ENCODE peak calls at places on chromosomes 13 and 19, in five cellular contexts. I is coronary artery, U is cardiac fibroblast, B is upper lobe of right lung, C is left ventricle myocardium inferior. S is an unnamed sample.

GRCh38 chr19:56252699-56253422 is 19.7 kb upstream of the EDDM13 start:
- DNase-seq in I (no peak), U (peak), B (peak), C (peak), S (no peak)

GRCh38 chr13:98577823-98578285 is 947 bp upstream of the STK24 start:
- DNase-seq in I (no peak), U (no peak), B (no peak), C (no peak), S (no peak)

GRCh38 chr13:25288966-25289365 is 1.7 kb upstream of the MTMR6 start:
- DNase-seq in I (no peak), U (no peak), B (no peak), C (no peak), S (no peak)

GRCh38 chr13:41565221-41565620 is 107.9 kb downstream of the RGCC start:
- DNase-seq in I (no peak), U (peak), B (no peak), C (no peak), S (peak)

GRCh38 chr13:79626924-79627323 is 146.0 kb downstream of the NDFIP2 start:
- DNase-seq in I (no peak), U (no peak), B (no peak), C (no peak), S (no peak)

GRCh38 chr13:69296130-69296529 is 811.5 kb upstream of the ATXN8OS start:
- DNase-seq in I (no peak), U (no peak), B (no peak), C (no peak), S (no peak)

GRCh38 chr19:19321143-19321577 is 531 bp downstream of the MAU2 start:
- DNase-seq in I (no peak), U (no peak), B (no peak), C (no peak), S (no peak)

GRCh38 chr19:4414144-4414799 is 11.8 kb downstream of the CHAF1A start:
- DNase-seq in I (no peak), U (peak), B (no peak), C (no peak), S (no peak)

GRCh38 chr19:28586501-28586900 is 626.5 kb downstream of the UQCRFS1 start:
- DNase-seq in I (no peak), U (no peak), B (no peak), C (no peak), S (no peak)

GRCh38 chr19:45035755-45036154 is 3.1 kb upstream of the CLASRP start:
- DNase-seq in I (no peak), U (no peak), B (no peak), C (no peak), S (no peak)

GRCh38 chr13:64158910-64159309 is 2743.3 kb upstream of the PCDH20 start:
- DNase-seq in I (no peak), U (peak), B (no peak), C (no peak), S (no peak)

GRCh38 chr13:20118268-20119140 is 42.3 kb downstream of the GJA3 start:
- DNase-seq in I (peak), U (peak), B (peak), C (peak), S (no peak)

GRCh38 chr13:102922184-102922583 is 76.4 kb downstream of the ERCC5 start:
- DNase-seq in I (no peak), U (no peak), B (no peak), C (no peak), S (no peak)
- TF ChIP-seq CTCF in I (no peak), U (no peak), B (no peak), C (no peak), S (no peak)

GRCh38 chr19:13505761-13506549 is at the start of gene CACNA1A:
- DNase-seq in I (no peak), U (no peak), B (no peak), C (no peak), S (no peak)
- H3K4me3 ChIP-seq in I (peak), U (peak), B (peak), C (peak), S (peak)

DNA sequence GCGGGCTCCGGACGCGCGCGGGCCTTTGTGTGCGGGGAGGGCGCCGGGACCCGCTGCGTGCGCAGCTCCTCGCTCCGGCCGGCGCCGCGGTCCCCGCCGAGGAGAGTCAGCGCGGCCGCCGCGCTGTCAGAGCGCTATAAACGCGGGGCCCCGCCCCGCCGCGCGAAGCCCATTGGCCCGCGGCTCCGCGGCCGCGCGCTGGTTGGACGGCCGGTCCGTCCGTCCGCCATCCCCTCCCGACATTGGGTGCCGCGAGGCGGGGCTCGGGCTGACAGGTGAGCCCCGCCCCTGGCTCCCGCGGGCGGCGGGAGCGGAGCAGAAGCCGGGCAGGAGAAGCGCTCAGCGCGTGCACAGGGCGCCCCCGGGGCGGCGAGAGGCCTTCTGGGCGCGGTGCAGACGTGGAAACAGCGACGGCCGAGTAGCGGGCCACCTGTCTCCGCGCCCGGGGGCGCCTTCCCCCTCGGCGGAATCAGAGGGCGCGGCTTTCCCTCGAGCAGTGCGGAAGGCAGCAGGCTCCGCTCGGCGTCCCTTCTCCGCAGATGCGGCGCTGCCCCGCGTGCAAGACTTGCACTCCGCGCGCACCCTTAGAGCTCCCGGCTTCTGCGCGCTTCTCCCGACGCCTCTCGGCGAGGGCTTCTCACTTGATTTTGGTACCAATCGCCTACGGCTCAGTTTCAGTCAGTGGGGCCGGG is at the start of gene EFNB2:
- DNase-seq in I (peak), U (peak), B (peak), C (peak), S (no peak)
- TF ChIP-seq CTCF in I (no peak), U (no peak), B (no peak), C (no peak), S (no peak)

GRCh38 chr19:16343156-16343555 is 18.5 kb downstream of the KLF2 start:
- DNase-seq in I (no peak), U (no peak), B (no peak), C (no peak), S (no peak)
- H3K4me3 ChIP-seq in I (no peak), U (no peak), B (no peak), C (no peak), S (no peak)

GRCh38 chr13:23966691-23967615 is 69.7 kb upstream of the C1QTNF9B start:
- DNase-seq in I (no peak), U (no peak), B (no peak), C (no peak), S (no peak)
- TF ChIP-seq CTCF in I (no peak), U (no peak), B (no peak), C (no peak), S (no peak)

GRCh38 chr19:11580665-11581418 is 3.4 kb upstream of the ACP5 start:
- DNase-seq in I (no peak), U (no peak), B (no peak), C (no peak), S (no peak)
- H3K4me3 ChIP-seq in I (no peak), U (no peak), B (peak), C (no peak), S (no peak)

S was measured in AG04449.